ENCODE peak calls at places on chromosome 12, in eight cellular contexts. One of them, this sample, is unnamed.

GRCh38 chr12:96323906-96324305 is 76.3 kb downstream of the CDK17 start:
- DNase-seq in colonic mucosa: no peak
- DNase-seq in HFFc6: no peak
- DNase-seq in dorsolateral prefrontal cortex: no peak
- DNase-seq in breast epithelium: no peak
- DNase-seq in GM10248: no peak
- DNase-seq in AG04449: no peak
- DNase-seq in cardiac fibroblast: peak; percentile 10
- DNase-seq in this sample: no peak

GRCh38 chr12:45490232-45490881 is 239.1 kb upstream of the ARID2 start:
- DNase-seq in colonic mucosa: no peak
- DNase-seq in HFFc6: no peak
- DNase-seq in dorsolateral prefrontal cortex: no peak
- DNase-seq in breast epithelium: no peak
- DNase-seq in GM10248: no peak
- DNase-seq in AG04449: no peak
- DNase-seq in cardiac fibroblast: no peak
- DNase-seq in this sample: no peak

GRCh38 chr12:94208433-94208921 is 60.1 kb downstream of the PLXNC1 start:
- DNase-seq in colonic mucosa: no peak
- DNase-seq in HFFc6: no peak
- DNase-seq in dorsolateral prefrontal cortex: no peak
- DNase-seq in breast epithelium: no peak
- DNase-seq in GM10248: peak; percentile 46
- DNase-seq in AG04449: no peak
- DNase-seq in cardiac fibroblast: no peak
- DNase-seq in this sample: no peak

GRCh38 chr12:88878295-88878694 is 298.0 kb upstream of the KITLG start:
- DNase-seq in colonic mucosa: no peak
- DNase-seq in HFFc6: no peak
- DNase-seq in dorsolateral prefrontal cortex: no peak
- DNase-seq in breast epithelium: no peak
- DNase-seq in GM10248: no peak
- DNase-seq in AG04449: no peak
- DNase-seq in cardiac fibroblast: no peak
- DNase-seq in this sample: no peak

GRCh38 chr12:95088339-95088738 is 14.9 kb upstream of the NR2C1 start:
- DNase-seq in colonic mucosa: no peak
- DNase-seq in HFFc6: no peak
- DNase-seq in dorsolateral prefrontal cortex: no peak
- DNase-seq in breast epithelium: no peak
- DNase-seq in GM10248: peak; percentile 22
- DNase-seq in AG04449: no peak
- DNase-seq in cardiac fibroblast: no peak
- DNase-seq in this sample: no peak

GRCh38 chr12:110355080-110355479 is 48.4 kb downstream of the ANAPC7 start:
- DNase-seq in colonic mucosa: no peak
- DNase-seq in HFFc6: peak; percentile 18
- DNase-seq in dorsolateral prefrontal cortex: no peak
- DNase-seq in breast epithelium: no peak
- DNase-seq in GM10248: peak; percentile 59
- DNase-seq in AG04449: no peak
- DNase-seq in cardiac fibroblast: no peak
- DNase-seq in this sample: peak; percentile 19

GRCh38 chr12:64400041-64400440 is 4.2 kb upstream of the XPOT start:
- DNase-seq in colonic mucosa: no peak
- DNase-seq in HFFc6: no peak
- DNase-seq in dorsolateral prefrontal cortex: peak; percentile 56
- DNase-seq in breast epithelium: no peak
- DNase-seq in GM10248: no peak
- DNase-seq in AG04449: no peak
- DNase-seq in cardiac fibroblast: peak; percentile 58
- DNase-seq in this sample: no peak

GRCh38 chr12:57127101-57127709 is 1.1 kb upstream of the LRP1 start:
- DNase-seq in colonic mucosa: peak; percentile 94
- DNase-seq in HFFc6: peak; percentile 36
- DNase-seq in dorsolateral prefrontal cortex: no peak
- DNase-seq in breast epithelium: peak; percentile 78
- DNase-seq in GM10248: peak; percentile 48
- DNase-seq in AG04449: no peak
- DNase-seq in cardiac fibroblast: no peak
- DNase-seq in this sample: peak; percentile 46

GRCh38 chr12:32455607-32456063 is 56.3 kb downstream of the FGD4 start:
- DNase-seq in colonic mucosa: peak; percentile 49
- DNase-seq in HFFc6: peak; percentile 69
- DNase-seq in dorsolateral prefrontal cortex: no peak
- DNase-seq in breast epithelium: no peak
- DNase-seq in GM10248: peak; percentile 46
- DNase-seq in AG04449: peak; percentile 52
- DNase-seq in cardiac fibroblast: peak; percentile 88
- DNase-seq in this sample: peak; percentile 23

GRCh38 chr12:93518725-93519124 is 51.4 kb downstream of the MRPL42 start:
- DNase-seq in colonic mucosa: no peak
- DNase-seq in HFFc6: peak; percentile 38
- DNase-seq in dorsolateral prefrontal cortex: no peak
- DNase-seq in breast epithelium: no peak
- DNase-seq in GM10248: no peak
- DNase-seq in AG04449: no peak
- DNase-seq in cardiac fibroblast: peak; percentile 40
- DNase-seq in this sample: no peak

GRCh38 chr12:97131220-97131981 is 224.3 kb downstream of the NEDD1 start:
- DNase-seq in colonic mucosa: no peak
- DNase-seq in HFFc6: no peak
- DNase-seq in dorsolateral prefrontal cortex: no peak
- DNase-seq in breast epithelium: no peak
- DNase-seq in GM10248: no peak
- DNase-seq in AG04449: no peak
- DNase-seq in cardiac fibroblast: no peak
- DNase-seq in this sample: no peak

GRCh38 chr12:127272864-127273263 is 994.1 kb upstream of the TMEM132C start:
- DNase-seq in colonic mucosa: no peak
- DNase-seq in HFFc6: peak; percentile 98
- DNase-seq in dorsolateral prefrontal cortex: no peak
- DNase-seq in breast epithelium: no peak
- DNase-seq in GM10248: no peak
- DNase-seq in AG04449: peak; percentile 96
- DNase-seq in cardiac fibroblast: peak; percentile 47
- DNase-seq in this sample: no peak

GRCh38 chr12:79384551-79384950 is 306.2 kb downstream of the PAWR start:
- DNase-seq in colonic mucosa: no peak
- DNase-seq in HFFc6: no peak
- DNase-seq in dorsolateral prefrontal cortex: no peak
- DNase-seq in breast epithelium: no peak
- DNase-seq in GM10248: no peak
- DNase-seq in AG04449: no peak
- DNase-seq in cardiac fibroblast: no peak
- DNase-seq in this sample: no peak

GRCh38 chr12:6476496-6476895 is 6.0 kb upstream of the VAMP1 start:
- DNase-seq in colonic mucosa: no peak
- DNase-seq in HFFc6: peak; percentile 84
- DNase-seq in dorsolateral prefrontal cortex: no peak
- DNase-seq in breast epithelium: peak; percentile 65
- DNase-seq in GM10248: no peak
- DNase-seq in AG04449: peak; percentile 63
- DNase-seq in cardiac fibroblast: peak; percentile 53
- DNase-seq in this sample: no peak

GRCh38 chr12:13727707-13728147 is 253.7 kb downstream of the GRIN2B start:
- DNase-seq in colonic mucosa: no peak
- DNase-seq in HFFc6: no peak
- DNase-seq in dorsolateral prefrontal cortex: no peak
- DNase-seq in breast epithelium: no peak
- DNase-seq in GM10248: no peak
- DNase-seq in AG04449: no peak
- DNase-seq in cardiac fibroblast: no peak
- DNase-seq in this sample: no peak

GRCh38 chr12:5376591-5377207 is 55.2 kb upstream of the NTF3 start:
- DNase-seq in colonic mucosa: peak; percentile 72
- DNase-seq in HFFc6: no peak
- DNase-seq in dorsolateral prefrontal cortex: no peak
- DNase-seq in breast epithelium: no peak
- DNase-seq in GM10248: no peak
- DNase-seq in AG04449: no peak
- DNase-seq in cardiac fibroblast: no peak
- DNase-seq in this sample: no peak

GRCh38 chr12:6215932-6216494 is 15.8 kb downstream of the CD9 start:
- DNase-seq in colonic mucosa: peak; percentile 90
- DNase-seq in HFFc6: peak; percentile 93
- DNase-seq in dorsolateral prefrontal cortex: peak; percentile 90
- DNase-seq in breast epithelium: peak; percentile 98
- DNase-seq in GM10248: no peak
- DNase-seq in AG04449: peak; percentile 75
- DNase-seq in cardiac fibroblast: peak; percentile 92
- DNase-seq in this sample: no peak

GRCh38 chr12:132604108-132605054 is 6.0 kb downstream of the LRCOL1 start:
- DNase-seq in colonic mucosa: no peak
- DNase-seq in HFFc6: no peak
- DNase-seq in dorsolateral prefrontal cortex: no peak
- DNase-seq in breast epithelium: no peak
- DNase-seq in GM10248: no peak
- DNase-seq in AG04449: no peak
- DNase-seq in cardiac fibroblast: no peak
- DNase-seq in this sample: no peak

GRCh38 chr12:78540621-78541336 is 323.8 kb upstream of the SYT1 start:
- DNase-seq in colonic mucosa: no peak
- DNase-seq in HFFc6: no peak
- DNase-seq in dorsolateral prefrontal cortex: no peak
- DNase-seq in breast epithelium: no peak
- DNase-seq in GM10248: no peak
- DNase-seq in AG04449: no peak
- DNase-seq in cardiac fibroblast: no peak
- DNase-seq in this sample: no peak

GRCh38 chr12:83389237-83389996 is 702.7 kb downstream of the TMTC2 start:
- DNase-seq in colonic mucosa: peak; percentile 24
- DNase-seq in HFFc6: no peak
- DNase-seq in dorsolateral prefrontal cortex: peak; percentile 43
- DNase-seq in breast epithelium: no peak
- DNase-seq in GM10248: no peak
- DNase-seq in AG04449: no peak
- DNase-seq in cardiac fibroblast: no peak
- DNase-seq in this sample: peak; percentile 3

GRCh38 chr12:121793501-121793835 is at the start of gene RHOF:
- DNase-seq in colonic mucosa: peak; percentile 71
- DNase-seq in HFFc6: no peak
- DNase-seq in dorsolateral prefrontal cortex: no peak
- DNase-seq in breast epithelium: no peak
- DNase-seq in GM10248: peak; percentile 75
- DNase-seq in AG04449: no peak
- DNase-seq in cardiac fibroblast: no peak
- DNase-seq in this sample: no peak

GRCh38 chr12:81758421-81759214 is 532 bp downstream of the PPFIA2 start:
- DNase-seq in colonic mucosa: no peak
- DNase-seq in HFFc6: no peak
- DNase-seq in dorsolateral prefrontal cortex: peak; percentile 75
- DNase-seq in breast epithelium: no peak
- DNase-seq in GM10248: peak; percentile 4
- DNase-seq in AG04449: no peak
- DNase-seq in cardiac fibroblast: peak; percentile 56
- DNase-seq in this sample: peak; percentile 32

GRCh38 chr12:31880340-31880739 is 78.9 kb upstream of the RESF1 start:
- DNase-seq in colonic mucosa: no peak
- DNase-seq in HFFc6: no peak
- DNase-seq in dorsolateral prefrontal cortex: no peak
- DNase-seq in breast epithelium: no peak
- DNase-seq in GM10248: no peak
- DNase-seq in AG04449: no peak
- DNase-seq in cardiac fibroblast: peak; percentile 26
- DNase-seq in this sample: no peak

GRCh38 chr12:107079172-107080011 is 14.0 kb downstream of the CRY1 start:
- DNase-seq in colonic mucosa: no peak
- DNase-seq in HFFc6: peak; percentile 56
- DNase-seq in dorsolateral prefrontal cortex: no peak
- DNase-seq in breast epithelium: no peak
- DNase-seq in GM10248: no peak
- DNase-seq in AG04449: no peak
- DNase-seq in cardiac fibroblast: peak; percentile 59
- DNase-seq in this sample: no peak
- TF ChIP-seq CTCF in colonic mucosa: peak; percentile 36
- TF ChIP-seq CTCF in HFFc6: peak; percentile 77
- TF ChIP-seq CTCF in dorsolateral prefrontal cortex: peak; percentile 20
- TF ChIP-seq CTCF in breast epithelium: no peak
- TF ChIP-seq CTCF in GM10248: peak; percentile 54
- TF ChIP-seq CTCF in AG04449: peak; percentile 42
- TF ChIP-seq CTCF in cardiac fibroblast: peak; percentile 64
- TF ChIP-seq CTCF in this sample: peak; percentile 55

GRCh38 chr12:3242199-3242863 is 165.2 kb downstream of the TSPAN9 start:
- DNase-seq in colonic mucosa: no peak
- DNase-seq in HFFc6: no peak
- DNase-seq in dorsolateral prefrontal cortex: no peak
- DNase-seq in breast epithelium: no peak
- DNase-seq in GM10248: no peak
- DNase-seq in AG04449: no peak
- DNase-seq in cardiac fibroblast: no peak
- DNase-seq in this sample: no peak
- TF ChIP-seq CTCF in colonic mucosa: no peak
- TF ChIP-seq CTCF in HFFc6: peak; percentile 26
- TF ChIP-seq CTCF in dorsolateral prefrontal cortex: no peak
- TF ChIP-seq CTCF in breast epithelium: no peak
- TF ChIP-seq CTCF in GM10248: no peak
- TF ChIP-seq CTCF in AG04449: no peak
- TF ChIP-seq CTCF in cardiac fibroblast: no peak
- TF ChIP-seq CTCF in this sample: no peak

GRCh38 chr12:66403746-66404145 is 101.5 kb downstream of the HELB start:
- DNase-seq in colonic mucosa: no peak
- DNase-seq in HFFc6: no peak
- DNase-seq in dorsolateral prefrontal cortex: no peak
- DNase-seq in breast epithelium: no peak
- DNase-seq in GM10248: no peak
- DNase-seq in AG04449: no peak
- DNase-seq in cardiac fibroblast: peak; percentile 21
- DNase-seq in this sample: no peak

GRCh38 chr12:66405395-66405794 is 103.1 kb downstream of the HELB start:
- DNase-seq in colonic mucosa: no peak
- DNase-seq in HFFc6: peak; percentile 33
- DNase-seq in dorsolateral prefrontal cortex: no peak
- DNase-seq in breast epithelium: no peak
- DNase-seq in GM10248: no peak
- DNase-seq in AG04449: no peak
- DNase-seq in cardiac fibroblast: peak; percentile 42
- DNase-seq in this sample: no peak

GRCh38 chr12:66409195-66409871 is 107.0 kb downstream of the HELB start:
- DNase-seq in colonic mucosa: peak; percentile 33
- DNase-seq in HFFc6: peak; percentile 42
- DNase-seq in dorsolateral prefrontal cortex: no peak
- DNase-seq in breast epithelium: no peak
- DNase-seq in GM10248: peak; percentile 20
- DNase-seq in AG04449: peak; percentile 28
- DNase-seq in cardiac fibroblast: peak; percentile 89
- DNase-seq in this sample: peak; percentile 29
- TF ChIP-seq CTCF in colonic mucosa: peak; percentile 51
- TF ChIP-seq CTCF in HFFc6: peak; percentile 91
- TF ChIP-seq CTCF in dorsolateral prefrontal cortex: peak; percentile 77
- TF ChIP-seq CTCF in breast epithelium: peak; percentile 15
- TF ChIP-seq CTCF in GM10248: peak; percentile 34
- TF ChIP-seq CTCF in AG04449: peak; percentile 61
- TF ChIP-seq CTCF in cardiac fibroblast: peak; percentile 67
- TF ChIP-seq CTCF in this sample: peak; percentile 64

DNA sequence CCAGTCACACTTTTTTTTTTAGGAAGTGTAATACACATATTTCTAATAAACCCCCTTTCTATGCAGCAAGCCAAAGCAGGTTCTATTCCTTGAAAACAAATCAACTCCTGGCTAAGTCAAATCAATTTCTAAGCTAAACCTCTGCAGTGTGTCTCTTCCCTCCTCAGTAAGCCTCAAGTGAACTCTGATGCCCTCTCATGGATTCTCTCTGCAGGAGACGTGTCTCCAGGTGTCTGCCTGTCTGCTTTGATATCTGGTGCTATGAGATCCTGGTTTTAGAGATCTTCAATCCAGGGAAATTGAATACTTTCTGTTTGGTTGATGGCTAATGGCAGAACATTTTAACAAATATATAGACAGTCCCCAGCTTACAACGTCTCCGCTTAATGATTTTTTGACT is 791.7 kb downstream of the AACS start:
- DNase-seq in colonic mucosa: no peak
- DNase-seq in HFFc6: no peak
- DNase-seq in dorsolateral prefrontal cortex: no peak
- DNase-seq in breast epithelium: no peak
- DNase-seq in GM10248: no peak
- DNase-seq in AG04449: no peak
- DNase-seq in cardiac fibroblast: no peak
- DNase-seq in this sample: no peak
- TF ChIP-seq CTCF in colonic mucosa: no peak
- TF ChIP-seq CTCF in HFFc6: no peak
- TF ChIP-seq CTCF in dorsolateral prefrontal cortex: no peak
- TF ChIP-seq CTCF in breast epithelium: no peak
- TF ChIP-seq CTCF in GM10248: no peak
- TF ChIP-seq CTCF in AG04449: no peak
- TF ChIP-seq CTCF in cardiac fibroblast: no peak
- TF ChIP-seq CTCF in this sample: no peak